ENCODE peak calls at places on chromosome 10, in five cellular contexts. One of them, this sample, is unnamed.

GRCh38 chr10:43201545-43202131 is 63.4 kb downstream of the CSGALNACT2 start:
- DNase-seq in Karpas-422: no peak
- DNase-seq in uterus: peak; percentile 12
- DNase-seq in gastrocnemius medialis: no peak
- DNase-seq in psoas muscle: peak; percentile 35
- DNase-seq in this sample: no peak

GRCh38 chr10:67242531-67242930 is 316.7 kb downstream of the LRRTM3 start:
- DNase-seq in Karpas-422: no peak
- DNase-seq in gastrocnemius medialis: no peak
- DNase-seq in uterus: no peak
- DNase-seq in psoas muscle: no peak
- DNase-seq in this sample: no peak

GRCh38 chr10:72888151-72888638 is 5.3 kb upstream of the OIT3 start:
- DNase-seq in psoas muscle: no peak
- DNase-seq in gastrocnemius medialis: no peak
- DNase-seq in uterus: no peak
- DNase-seq in Karpas-422: no peak
- DNase-seq in this sample: no peak

GRCh38 chr10:1734288-1734687 is 3.0 kb downstream of the ADARB2 start:
- DNase-seq in psoas muscle: no peak
- DNase-seq in gastrocnemius medialis: no peak
- DNase-seq in uterus: no peak
- DNase-seq in Karpas-422: no peak
- DNase-seq in this sample: no peak

GRCh38 chr10:26860542-26861325 is at the start of gene ABI1:
- DNase-seq in uterus: peak; percentile 97
- DNase-seq in Karpas-422: peak; percentile 100
- DNase-seq in gastrocnemius medialis: peak; percentile 97
- DNase-seq in psoas muscle: peak; percentile 99
- DNase-seq in this sample: peak; percentile 99

GRCh38 chr10:35421553-35422178 is 85.4 kb downstream of the CCNY start:
- DNase-seq in uterus: peak; percentile 52
- DNase-seq in gastrocnemius medialis: peak; percentile 50
- DNase-seq in Karpas-422: no peak
- DNase-seq in psoas muscle: no peak
- DNase-seq in this sample: no peak

GRCh38 chr10:5014936-5015335 is 11.3 kb upstream of the AKR1C2 start:
- DNase-seq in Karpas-422: peak; percentile 44
- DNase-seq in uterus: no peak
- DNase-seq in psoas muscle: no peak
- DNase-seq in gastrocnemius medialis: no peak
- DNase-seq in this sample: peak; percentile 1

GRCh38 chr10:50396491-50397311 is 145.4 kb upstream of the ASAH2 start:
- DNase-seq in Karpas-422: no peak
- DNase-seq in uterus: no peak
- DNase-seq in gastrocnemius medialis: no peak
- DNase-seq in psoas muscle: no peak
- DNase-seq in this sample: no peak

GRCh38 chr10:68871731-68872342 is 29.3 kb upstream of the DDX50 start:
- DNase-seq in Karpas-422: no peak
- DNase-seq in psoas muscle: no peak
- DNase-seq in uterus: no peak
- DNase-seq in gastrocnemius medialis: peak; percentile 10
- DNase-seq in this sample: no peak

GRCh38 chr10:11447571-11447970 is 163.9 kb downstream of the USP6NL start:
- DNase-seq in gastrocnemius medialis: no peak
- DNase-seq in Karpas-422: peak; percentile 81
- DNase-seq in psoas muscle: no peak
- DNase-seq in uterus: no peak
- DNase-seq in this sample: no peak

GRCh38 chr10:1653321-1653720 is 84.0 kb downstream of the ADARB2 start:
- DNase-seq in psoas muscle: no peak
- DNase-seq in Karpas-422: no peak
- DNase-seq in gastrocnemius medialis: no peak
- DNase-seq in uterus: no peak
- DNase-seq in this sample: no peak

GRCh38 chr10:5628366-5628765 is 38.0 kb downstream of the ASB13 start:
- DNase-seq in gastrocnemius medialis: no peak
- DNase-seq in Karpas-422: no peak
- DNase-seq in psoas muscle: no peak
- DNase-seq in uterus: peak; percentile 59
- DNase-seq in this sample: no peak

GRCh38 chr10:126634915-126635314 is 35.6 kb downstream of the C10orf90 start:
- DNase-seq in psoas muscle: no peak
- DNase-seq in Karpas-422: no peak
- DNase-seq in gastrocnemius medialis: no peak
- DNase-seq in uterus: no peak
- DNase-seq in this sample: no peak

GRCh38 chr10:114532226-114532625 is 125.8 kb downstream of the ABLIM1 start:
- DNase-seq in Karpas-422: no peak
- DNase-seq in psoas muscle: no peak
- DNase-seq in uterus: no peak
- DNase-seq in gastrocnemius medialis: no peak
- DNase-seq in this sample: no peak

DNA sequence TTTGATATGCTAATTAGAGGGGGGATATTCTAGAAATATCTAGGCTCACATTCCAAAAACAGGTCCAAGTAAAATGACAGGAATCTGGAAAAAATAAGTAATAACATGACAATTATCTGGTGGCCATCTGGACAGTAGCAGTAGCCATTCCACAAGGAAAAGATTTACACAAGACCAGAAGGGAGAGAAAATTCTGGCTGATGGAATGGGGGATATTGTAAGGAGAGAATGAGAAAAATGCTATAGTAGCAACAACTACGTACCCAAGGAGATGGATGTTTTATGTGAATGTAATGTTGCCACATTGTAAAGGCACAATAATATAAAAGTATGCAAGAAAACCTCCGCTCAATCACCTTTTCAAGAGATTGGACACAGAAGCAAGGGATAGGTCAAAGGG is 5.4 kb downstream of the MYOF start:
- DNase-seq in gastrocnemius medialis: no peak
- DNase-seq in uterus: no peak
- DNase-seq in psoas muscle: no peak
- DNase-seq in Karpas-422: no peak
- DNase-seq in this sample: no peak
- H3K27ac ChIP-seq in gastrocnemius medialis: no peak overlapping the region
- H3K27ac ChIP-seq in uterus: peak overlapping the region; percentile 89
- H3K27ac ChIP-seq in psoas muscle: no peak overlapping the region
- H3K27ac ChIP-seq in Karpas-422: no peak overlapping the region
- H3K27ac ChIP-seq in this sample: no peak overlapping the region

GRCh38 chr10:78058562-78058961 is 24.9 kb downstream of the RPS24 start:
- DNase-seq in Karpas-422: no peak
- DNase-seq in psoas muscle: no peak
- DNase-seq in gastrocnemius medialis: no peak
- DNase-seq in uterus: no peak
- DNase-seq in this sample: no peak
- H3K27ac ChIP-seq in Karpas-422: no peak overlapping the region
- H3K27ac ChIP-seq in psoas muscle: no peak overlapping the region
- H3K27ac ChIP-seq in gastrocnemius medialis: no peak overlapping the region
- H3K27ac ChIP-seq in uterus: no peak overlapping the region
- H3K27ac ChIP-seq in this sample: no peak overlapping the region

DNA sequence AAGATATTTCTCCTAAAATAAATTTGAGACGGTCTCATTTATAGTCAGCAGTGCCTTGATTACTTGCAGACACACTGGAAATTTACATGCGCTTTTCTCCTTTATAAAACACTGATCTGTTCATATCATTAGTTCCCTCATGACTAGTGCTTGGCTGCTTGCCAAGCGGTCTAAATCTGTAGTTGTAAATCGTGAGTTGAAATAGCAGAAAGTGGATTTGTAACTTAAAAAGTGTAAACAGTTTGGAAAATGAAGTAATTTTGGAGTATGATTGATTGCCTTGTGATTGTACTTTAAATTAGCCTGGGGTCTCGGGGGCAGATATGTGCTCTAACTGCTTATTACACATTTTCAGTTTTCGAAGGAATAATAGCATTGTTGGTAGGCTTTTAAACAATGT is 73.1 kb downstream of the ARID5B start:
- DNase-seq in uterus: peak; percentile 61
- DNase-seq in psoas muscle: peak; percentile 58
- DNase-seq in gastrocnemius medialis: no peak
- DNase-seq in Karpas-422: peak; percentile 59
- DNase-seq in this sample: peak; percentile 77
- H3K27ac ChIP-seq in uterus: peak overlapping the region; percentile 81
- H3K27ac ChIP-seq in psoas muscle: peak overlapping the region; percentile 74
- H3K27ac ChIP-seq in gastrocnemius medialis: peak overlapping the region; percentile 21
- H3K27ac ChIP-seq in Karpas-422: no peak overlapping the region
- H3K27ac ChIP-seq in this sample: peak overlapping the region; percentile 86

GRCh38 chr10:22317771-22318565 is 1.8 kb downstream of the COMMD3 start:
- DNase-seq in Karpas-422: peak; percentile 39
- DNase-seq in gastrocnemius medialis: no peak
- DNase-seq in psoas muscle: no peak
- DNase-seq in uterus: no peak
- DNase-seq in this sample: no peak
- H3K27ac ChIP-seq in Karpas-422: no peak overlapping the region
- H3K27ac ChIP-seq in gastrocnemius medialis: peak overlapping the region; percentile 97
- H3K27ac ChIP-seq in psoas muscle: peak overlapping the region; percentile 95
- H3K27ac ChIP-seq in uterus: peak overlapping the region; percentile 94
- H3K27ac ChIP-seq in this sample: no peak overlapping the region

GRCh38 chr10:88474884-88475844 is 108.0 kb downstream of the RNLS start:
- DNase-seq in gastrocnemius medialis: peak; percentile 47
- DNase-seq in psoas muscle: peak; percentile 60
- DNase-seq in uterus: peak; percentile 62
- DNase-seq in Karpas-422: no peak
- DNase-seq in this sample: no peak

GRCh38 chr10:88482220-88482619 is 100.9 kb downstream of the RNLS start:
- DNase-seq in gastrocnemius medialis: no peak
- DNase-seq in uterus: no peak
- DNase-seq in psoas muscle: no peak
- DNase-seq in Karpas-422: no peak
- DNase-seq in this sample: no peak

GRCh38 chr10:88477343-88478085 is 105.6 kb downstream of the RNLS start:
- DNase-seq in gastrocnemius medialis: peak; percentile 46
- DNase-seq in uterus: no peak
- DNase-seq in Karpas-422: no peak
- DNase-seq in psoas muscle: no peak
- DNase-seq in this sample: no peak

GRCh38 chr10:88473989-88474883 is 108.9 kb downstream of the RNLS start:
- DNase-seq in gastrocnemius medialis: peak; percentile 71
- DNase-seq in psoas muscle: peak; percentile 62
- DNase-seq in Karpas-422: no peak
- DNase-seq in uterus: peak; percentile 43
- DNase-seq in this sample: no peak

DNA sequence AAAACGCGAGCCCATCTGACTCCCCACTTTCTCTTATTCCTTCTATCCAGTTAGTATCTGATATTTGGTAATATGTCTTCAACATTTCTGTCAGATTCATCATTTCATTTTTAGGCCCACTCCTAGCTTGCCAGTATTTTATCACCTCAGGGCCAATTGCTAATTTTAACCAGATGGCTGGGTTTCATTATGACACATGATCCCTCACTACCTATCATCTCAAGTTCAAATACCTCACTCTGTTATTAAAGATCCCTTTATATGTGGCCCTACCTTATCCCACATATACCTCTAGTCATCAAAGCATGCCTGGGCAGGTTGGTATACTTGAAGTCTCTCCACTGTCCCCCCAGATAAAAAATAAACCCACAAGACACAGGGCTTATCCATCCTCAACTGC is 104.9 kb downstream of the RNLS start:
- DNase-seq in gastrocnemius medialis: no peak
- DNase-seq in psoas muscle: no peak
- DNase-seq in uterus: no peak
- DNase-seq in Karpas-422: no peak
- DNase-seq in this sample: no peak
- H3K27ac ChIP-seq in gastrocnemius medialis: peak overlapping the region; percentile 77
- H3K27ac ChIP-seq in psoas muscle: peak overlapping the region; percentile 68
- H3K27ac ChIP-seq in uterus: no peak overlapping the region
- H3K27ac ChIP-seq in Karpas-422: no peak overlapping the region
- H3K27ac ChIP-seq in this sample: no peak overlapping the region

GRCh38 chr10:79050896-79051555 is 17.7 kb upstream of the ZMIZ1 start:
- DNase-seq in Karpas-422: no peak
- DNase-seq in psoas muscle: peak; percentile 51
- DNase-seq in gastrocnemius medialis: no peak
- DNase-seq in uterus: peak; percentile 11
- DNase-seq in this sample: no peak
- H3K27ac ChIP-seq in Karpas-422: no peak overlapping the region
- H3K27ac ChIP-seq in psoas muscle: no peak overlapping the region
- H3K27ac ChIP-seq in gastrocnemius medialis: no peak overlapping the region
- H3K27ac ChIP-seq in uterus: no peak overlapping the region
- H3K27ac ChIP-seq in this sample: no peak overlapping the region

GRCh38 chr10:70978816-70979215 is 90.5 kb upstream of the PCBD1 start:
- DNase-seq in psoas muscle: no peak
- DNase-seq in Karpas-422: no peak
- DNase-seq in uterus: no peak
- DNase-seq in gastrocnemius medialis: no peak
- DNase-seq in this sample: no peak
- H3K27ac ChIP-seq in psoas muscle: no peak overlapping the region
- H3K27ac ChIP-seq in Karpas-422: no peak overlapping the region
- H3K27ac ChIP-seq in uterus: no peak overlapping the region
- H3K27ac ChIP-seq in gastrocnemius medialis: no peak overlapping the region
- H3K27ac ChIP-seq in this sample: no peak overlapping the region

GRCh38 chr10:99432047-99432446 is 1.6 kb upstream of the GOT1 start:
- DNase-seq in psoas muscle: no peak
- DNase-seq in uterus: no peak
- DNase-seq in Karpas-422: no peak
- DNase-seq in gastrocnemius medialis: no peak
- DNase-seq in this sample: no peak

GRCh38 chr10:99433378-99434020 is 3.1 kb upstream of the GOT1 start:
- DNase-seq in uterus: no peak
- DNase-seq in gastrocnemius medialis: no peak
- DNase-seq in psoas muscle: no peak
- DNase-seq in Karpas-422: no peak
- DNase-seq in this sample: no peak

GRCh38 chr10:99438890-99439289 is 8.5 kb upstream of the GOT1 start:
- DNase-seq in uterus: no peak
- DNase-seq in Karpas-422: no peak
- DNase-seq in psoas muscle: no peak
- DNase-seq in gastrocnemius medialis: no peak
- DNase-seq in this sample: no peak

GRCh38 chr10:99432881-99433280 is 2.5 kb upstream of the GOT1 start:
- DNase-seq in gastrocnemius medialis: no peak
- DNase-seq in uterus: no peak
- DNase-seq in Karpas-422: no peak
- DNase-seq in psoas muscle: no peak
- DNase-seq in this sample: no peak

DNA sequence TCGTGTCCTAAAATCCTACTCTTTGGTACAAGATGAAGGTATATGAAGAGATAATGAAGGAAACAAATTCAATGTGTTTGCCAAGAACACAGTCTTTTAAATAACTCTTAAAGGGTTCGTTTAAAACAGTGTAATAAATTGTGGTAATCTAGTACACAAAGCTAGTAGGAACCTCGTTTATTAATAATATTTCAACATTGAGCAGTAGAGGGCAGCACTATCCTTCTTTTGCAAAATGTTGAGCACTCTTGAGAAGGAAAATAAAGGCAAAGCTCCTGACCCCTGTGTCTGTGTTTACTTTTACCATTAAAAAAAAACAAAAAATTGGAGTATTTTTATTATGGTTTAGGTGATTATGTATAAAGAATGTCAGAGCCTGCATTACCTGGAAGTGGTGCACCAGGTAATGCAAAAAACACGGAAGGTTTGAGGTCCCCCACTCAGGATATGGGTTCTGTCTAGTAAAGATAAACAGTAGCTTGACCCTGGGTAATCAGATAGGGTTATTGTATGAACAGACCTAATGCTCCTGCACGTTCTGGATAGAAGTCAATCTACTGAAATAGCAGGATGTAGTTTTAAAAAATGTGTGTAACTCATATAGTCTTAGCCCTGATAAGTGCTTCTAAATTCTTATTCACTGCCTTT is 5.7 kb upstream of the GOT1 start:
- DNase-seq in Karpas-422: peak; percentile 82
- DNase-seq in gastrocnemius medialis: no peak
- DNase-seq in uterus: no peak
- DNase-seq in psoas muscle: no peak
- DNase-seq in this sample: peak; percentile 61
- H3K27ac ChIP-seq in Karpas-422: no peak overlapping the region
- H3K27ac ChIP-seq in gastrocnemius medialis: peak overlapping the region; percentile 96
- H3K27ac ChIP-seq in uterus: no peak overlapping the region
- H3K27ac ChIP-seq in psoas muscle: peak overlapping the region; percentile 27
- H3K27ac ChIP-seq in this sample: no peak overlapping the region

This sample was measured in OCI-LY7.